ENCODE peak calls at places on chromosomes 5 and 9, in four cellular contexts. L is left ventricle myocardium inferior, N is suprapubic skin, E is psoas muscle. S is an unnamed sample.

GRCh38 chr9:95977366-95977765 is 101.9 kb downstream of the ERCC6L2 start:
- DNase-seq in L (no peak), N (no peak), E (no peak), S (no peak)

GRCh38 chr9:120873512-120873911 is 3.5 kb downstream of the PHF19 start:
- DNase-seq in L (no peak), N (no peak), E (no peak), S (no peak)

GRCh38 chr9:93636667-93637066 is 60.3 kb downstream of the PHF2 start:
- DNase-seq in L (no peak), N (no peak), E (no peak), S (no peak)

GRCh38 chr5:63213256-63213655 is 634.6 kb downstream of the LRRC70 start:
- DNase-seq in L (no peak), N (no peak), E (no peak), S (no peak)

GRCh38 chr9:6592791-6593190 is 52.7 kb downstream of the GLDC start:
- DNase-seq in L (no peak), N (no peak), E (no peak), S (no peak)

GRCh38 chr5:120535900-120536299 is 71.8 kb downstream of the PRR16 start:
- DNase-seq in L (no peak), N (no peak), E (no peak), S (peak; percentile 25)

GRCh38 chr9:126604706-126605105 is 9.0 kb upstream of the LMX1B start:
- DNase-seq in L (no peak), N (no peak), E (peak; percentile 14), S (no peak)

GRCh38 chr5:157025093-157025698 is 33.7 kb downstream of the HAVCR1 start:
- DNase-seq in L (no peak), N (no peak), E (no peak), S (no peak)

GRCh38 chr5:69517763-69518212 is 25.2 kb downstream of the OCLN start:
- DNase-seq in L (no peak), N (no peak), E (no peak), S (no peak)

GRCh38 chr9:134571946-134572914 is 69.4 kb upstream of the COL5A1 start:
- DNase-seq in L (peak; percentile 3), N (peak; percentile 46), E (no peak), S (no peak)

GRCh38 chr5:158277276-158277675 is 418.3 kb upstream of the CLINT1 start:
- DNase-seq in L (no peak), N (no peak), E (no peak), S (no peak)

GRCh38 chr5:103428411-103428871 is 134.1 kb downstream of the NUDT12 start:
- DNase-seq in L (peak; percentile 18), N (no peak), E (peak; percentile 55), S (peak; percentile 20)

GRCh38 chr9:90915693-90916092 is 114.1 kb downstream of the SYK start:
- DNase-seq in L (no peak), N (no peak), E (no peak), S (peak; percentile 68)

GRCh38 chr5:57862471-57863282 is 380.1 kb upstream of the ACTBL2 start:
- DNase-seq in L (no peak), N (no peak), E (no peak), S (peak; percentile 92)

GRCh38 chr5:149387982-149388381 is 8.9 kb upstream of the IL17B start:
- DNase-seq in L (no peak), N (no peak), E (no peak), S (peak; percentile 48)

GRCh38 chr9:37575921-37576721 is at the start of gene FBXO10:
- DNase-seq in L (peak; percentile 79), N (peak; percentile 73), E (peak; percentile 87), S (peak; percentile 91)

GRCh38 chr9:131282688-131283422 is 6.5 kb upstream of the FAM78A start:
- DNase-seq in L (peak; percentile 54), N (no peak), E (peak; percentile 85), S (peak; percentile 42)

GRCh38 chr5:155299342-155300006 is 285.9 kb downstream of the KIF4B start:
- DNase-seq in L (peak; percentile 28), N (no peak), E (no peak), S (no peak)

DNA sequence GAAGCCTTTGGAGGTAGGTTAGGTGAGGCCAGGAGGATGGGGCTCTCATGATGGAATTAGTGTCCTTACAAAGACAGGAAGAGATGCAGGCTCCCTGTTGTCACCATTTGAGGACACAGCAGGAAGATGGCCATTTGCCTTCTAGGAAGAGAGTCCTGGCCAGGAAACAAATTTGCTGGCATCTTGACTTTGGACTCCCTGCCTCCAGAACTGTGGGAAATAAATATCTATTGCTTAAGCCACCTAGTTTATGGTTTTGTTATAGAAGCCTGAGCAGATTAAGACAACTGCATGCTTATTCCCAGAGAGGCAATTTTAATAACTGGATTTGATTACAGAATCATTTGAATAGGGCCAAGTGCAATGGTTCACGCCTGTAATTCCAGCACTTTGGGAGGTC is 50.5 kb upstream of the EPB41L4B start:
- DNase-seq in L (no peak), N (no peak), E (no peak), S (no peak)
- H3K27ac ChIP-seq in L (no peak overlapping the region), N (no peak overlapping the region), E (no peak overlapping the region), S (no peak overlapping the region)

DNA sequence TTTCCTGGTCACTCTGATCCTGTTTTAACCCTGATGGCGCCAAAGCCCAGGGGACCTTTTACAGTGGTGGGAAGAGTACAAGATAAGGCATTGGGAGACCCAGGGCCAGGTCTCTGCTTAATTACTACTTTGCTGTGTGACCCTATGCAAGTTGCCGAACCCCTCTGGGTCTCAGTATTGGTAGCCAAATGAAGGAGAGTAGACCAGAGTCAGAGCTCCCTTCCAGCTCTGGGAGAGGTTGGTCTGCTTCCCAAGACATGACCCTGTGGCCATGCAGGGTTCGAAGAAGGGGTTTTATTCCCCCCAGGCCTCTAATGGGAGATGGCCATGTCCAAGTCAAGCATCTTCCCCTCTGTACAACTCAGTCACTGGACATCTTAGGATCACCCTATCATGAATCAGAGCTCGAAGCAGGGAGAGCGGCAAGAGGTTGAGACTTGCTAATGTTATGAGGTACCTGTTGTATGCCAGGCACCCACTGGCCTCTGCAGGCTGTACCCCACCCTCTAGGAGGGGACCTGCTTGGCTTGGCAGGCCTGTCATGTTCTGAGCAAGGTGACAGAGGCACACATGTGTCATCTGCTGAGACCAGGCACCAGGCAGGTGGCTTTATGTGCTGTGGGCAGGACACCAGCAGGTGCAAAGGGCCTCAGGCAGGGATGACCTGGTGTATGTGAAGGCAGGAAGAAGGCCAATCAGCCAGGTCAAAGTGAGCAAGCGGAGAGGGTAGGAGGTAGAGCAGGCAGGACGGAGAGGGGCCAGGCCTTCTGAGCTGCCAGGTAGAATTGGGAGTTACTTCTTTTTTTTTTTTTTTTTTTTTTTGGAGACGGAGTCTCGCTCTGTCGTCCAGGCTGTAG is 60.5 kb upstream of the RPL26L1 start:
- DNase-seq in L (no peak), N (no peak), E (peak; percentile 42), S (no peak)
- H3K36me3 ChIP-seq in L (peaks cover 11% of the 10 kb centered on the region), N (peaks cover 3% of the 10 kb centered on the region), E (no peaks in the 10 kb centered on the region), S (no peaks in the 10 kb centered on the region)

GRCh38 chr5:80707645-80708044 is 52.9 kb upstream of the DHFR start:
- DNase-seq in L (no peak), N (no peak), E (no peak), S (peak; percentile 57)
- H3K27ac ChIP-seq in L (peak overlapping the region; percentile 8), N (no peak overlapping the region), E (peak overlapping the region; percentile 48), S (no peak overlapping the region)

DNA sequence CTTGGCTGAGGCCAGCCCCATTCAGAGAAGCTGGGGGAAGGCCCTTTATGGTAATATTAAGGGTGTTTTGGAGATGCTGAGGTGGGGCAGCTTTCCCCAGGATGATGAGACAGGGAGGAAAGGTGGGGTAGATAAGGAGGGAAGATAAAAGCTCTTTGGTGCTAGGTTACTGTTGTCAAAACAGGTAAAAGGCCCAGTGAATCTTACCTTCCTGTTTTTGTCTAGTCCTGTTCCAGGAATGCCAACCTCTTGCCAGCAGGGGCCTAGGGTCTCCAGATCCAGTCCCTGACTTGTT is 786 bp upstream of the CCL27 start:
- DNase-seq in L (no peak), N (no peak), E (no peak), S (no peak)
- H3K36me3 ChIP-seq in L (peaks cover 25% of the 10 kb centered on the region), N (peaks cover 24% of the 10 kb centered on the region), E (no peaks in the 10 kb centered on the region), S (no peaks in the 10 kb centered on the region)